ENCODE peak calls at places on chromosomes 13 and 19, in seven cellular contexts. One of them, this sample, is unnamed.

GRCh38 chr13:48746816-48747215 is 93.1 kb downstream of the CYSLTR2 start:
- DNase-seq in stimulated activated CD8-positive, alpha-beta memory T cell treated with anti-CD3 and anti-CD28 coated beads, Interleukin-15, amount 100 ng/mL, for 48 hours: no peak
- DNase-seq in progenitor cell of endocrine pancreas: no peak
- DNase-seq in stimulated activated CD4-positive, alpha-beta T cell treated with anti-CD3 and anti-CD28 coated beads, Interleukin-2, amount 100 ng/mL, for 48 hours: no peak
- DNase-seq in HS-5: no peak
- DNase-seq in NT2/D1: no peak
- DNase-seq in HEK293T: no peak
- DNase-seq in this sample: no peak

GRCh38 chr13:93789058-93789457 is 562.5 kb downstream of the GPC6 start:
- DNase-seq in stimulated activated CD8-positive, alpha-beta memory T cell treated with anti-CD3 and anti-CD28 coated beads, Interleukin-15, amount 100 ng/mL, for 48 hours: no peak
- DNase-seq in progenitor cell of endocrine pancreas: no peak
- DNase-seq in stimulated activated CD4-positive, alpha-beta T cell treated with anti-CD3 and anti-CD28 coated beads, Interleukin-2, amount 100 ng/mL, for 48 hours: no peak
- DNase-seq in HS-5: no peak
- DNase-seq in NT2/D1: no peak
- DNase-seq in HEK293T: no peak
- DNase-seq in this sample: no peak

GRCh38 chr13:77599351-77599750 is 63.8 kb downstream of the SCEL start:
- DNase-seq in stimulated activated CD8-positive, alpha-beta memory T cell treated with anti-CD3 and anti-CD28 coated beads, Interleukin-15, amount 100 ng/mL, for 48 hours: no peak
- DNase-seq in progenitor cell of endocrine pancreas: no peak
- DNase-seq in stimulated activated CD4-positive, alpha-beta T cell treated with anti-CD3 and anti-CD28 coated beads, Interleukin-2, amount 100 ng/mL, for 48 hours: no peak
- DNase-seq in HS-5: no peak
- DNase-seq in NT2/D1: no peak
- DNase-seq in HEK293T: no peak
- DNase-seq in this sample: no peak

GRCh38 chr19:1725100-1726064 is 27.9 kb upstream of the ONECUT3 start:
- DNase-seq in stimulated activated CD8-positive, alpha-beta memory T cell treated with anti-CD3 and anti-CD28 coated beads, Interleukin-15, amount 100 ng/mL, for 48 hours: peak
- DNase-seq in progenitor cell of endocrine pancreas: peak
- DNase-seq in stimulated activated CD4-positive, alpha-beta T cell treated with anti-CD3 and anti-CD28 coated beads, Interleukin-2, amount 100 ng/mL, for 48 hours: peak
- DNase-seq in HS-5: no peak
- DNase-seq in NT2/D1: no peak
- DNase-seq in HEK293T: peak
- DNase-seq in this sample: peak

GRCh38 chr13:26075498-26075897 is 23.7 kb upstream of the SHISA2 start:
- DNase-seq in stimulated activated CD8-positive, alpha-beta memory T cell treated with anti-CD3 and anti-CD28 coated beads, Interleukin-15, amount 100 ng/mL, for 48 hours: no peak
- DNase-seq in progenitor cell of endocrine pancreas: no peak
- DNase-seq in stimulated activated CD4-positive, alpha-beta T cell treated with anti-CD3 and anti-CD28 coated beads, Interleukin-2, amount 100 ng/mL, for 48 hours: no peak
- DNase-seq in HS-5: no peak
- DNase-seq in NT2/D1: no peak
- DNase-seq in HEK293T: no peak
- DNase-seq in this sample: no peak

GRCh38 chr13:99373436-99373835 is 66.2 kb upstream of the GPR183 start:
- DNase-seq in stimulated activated CD8-positive, alpha-beta memory T cell treated with anti-CD3 and anti-CD28 coated beads, Interleukin-15, amount 100 ng/mL, for 48 hours: no peak
- DNase-seq in progenitor cell of endocrine pancreas: no peak
- DNase-seq in stimulated activated CD4-positive, alpha-beta T cell treated with anti-CD3 and anti-CD28 coated beads, Interleukin-2, amount 100 ng/mL, for 48 hours: no peak
- DNase-seq in HS-5: no peak
- DNase-seq in NT2/D1: no peak
- DNase-seq in HEK293T: no peak
- DNase-seq in this sample: no peak

GRCh38 chr19:54190942-54191670 is at the start of gene TSEN34:
- DNase-seq in stimulated activated CD8-positive, alpha-beta memory T cell treated with anti-CD3 and anti-CD28 coated beads, Interleukin-15, amount 100 ng/mL, for 48 hours: peak
- DNase-seq in progenitor cell of endocrine pancreas: peak
- DNase-seq in stimulated activated CD4-positive, alpha-beta T cell treated with anti-CD3 and anti-CD28 coated beads, Interleukin-2, amount 100 ng/mL, for 48 hours: peak
- DNase-seq in HS-5: peak
- DNase-seq in NT2/D1: no peak
- DNase-seq in HEK293T: peak
- DNase-seq in this sample: peak

GRCh38 chr13:24119593-24120508 is 40.7 kb upstream of the SPATA13 start:
- DNase-seq in stimulated activated CD8-positive, alpha-beta memory T cell treated with anti-CD3 and anti-CD28 coated beads, Interleukin-15, amount 100 ng/mL, for 48 hours: no peak
- DNase-seq in progenitor cell of endocrine pancreas: no peak
- DNase-seq in stimulated activated CD4-positive, alpha-beta T cell treated with anti-CD3 and anti-CD28 coated beads, Interleukin-2, amount 100 ng/mL, for 48 hours: no peak
- DNase-seq in HS-5: no peak
- DNase-seq in NT2/D1: peak
- DNase-seq in HEK293T: no peak
- DNase-seq in this sample: no peak

GRCh38 chr19:35381318-35381717 is 10.4 kb downstream of the GPR42 start:
- DNase-seq in stimulated activated CD8-positive, alpha-beta memory T cell treated with anti-CD3 and anti-CD28 coated beads, Interleukin-15, amount 100 ng/mL, for 48 hours: no peak
- DNase-seq in progenitor cell of endocrine pancreas: no peak
- DNase-seq in stimulated activated CD4-positive, alpha-beta T cell treated with anti-CD3 and anti-CD28 coated beads, Interleukin-2, amount 100 ng/mL, for 48 hours: no peak
- DNase-seq in HS-5: no peak
- DNase-seq in NT2/D1: no peak
- DNase-seq in HEK293T: no peak
- DNase-seq in this sample: no peak

GRCh38 chr13:53151692-53152421 is 123.2 kb downstream of the OLFM4 start:
- DNase-seq in stimulated activated CD8-positive, alpha-beta memory T cell treated with anti-CD3 and anti-CD28 coated beads, Interleukin-15, amount 100 ng/mL, for 48 hours: peak
- DNase-seq in progenitor cell of endocrine pancreas: peak
- DNase-seq in stimulated activated CD4-positive, alpha-beta T cell treated with anti-CD3 and anti-CD28 coated beads, Interleukin-2, amount 100 ng/mL, for 48 hours: peak
- DNase-seq in HS-5: no peak
- DNase-seq in NT2/D1: peak
- DNase-seq in HEK293T: peak
- DNase-seq in this sample: peak

GRCh38 chr13:43986395-43986794 is 106.7 kb downstream of the LACC1 start:
- DNase-seq in stimulated activated CD8-positive, alpha-beta memory T cell treated with anti-CD3 and anti-CD28 coated beads, Interleukin-15, amount 100 ng/mL, for 48 hours: no peak
- DNase-seq in progenitor cell of endocrine pancreas: no peak
- DNase-seq in stimulated activated CD4-positive, alpha-beta T cell treated with anti-CD3 and anti-CD28 coated beads, Interleukin-2, amount 100 ng/mL, for 48 hours: no peak
- DNase-seq in HS-5: no peak
- DNase-seq in NT2/D1: no peak
- DNase-seq in HEK293T: no peak
- DNase-seq in this sample: no peak

GRCh38 chr19:11984986-11985385 is 20.1 kb downstream of the ZNF763 start:
- DNase-seq in stimulated activated CD8-positive, alpha-beta memory T cell treated with anti-CD3 and anti-CD28 coated beads, Interleukin-15, amount 100 ng/mL, for 48 hours: no peak
- DNase-seq in progenitor cell of endocrine pancreas: no peak
- DNase-seq in stimulated activated CD4-positive, alpha-beta T cell treated with anti-CD3 and anti-CD28 coated beads, Interleukin-2, amount 100 ng/mL, for 48 hours: no peak
- DNase-seq in HS-5: no peak
- DNase-seq in NT2/D1: no peak
- DNase-seq in HEK293T: no peak
- DNase-seq in this sample: no peak

GRCh38 chr19:46487178-46487801 is 8.4 kb downstream of the PNMA8B start:
- DNase-seq in stimulated activated CD8-positive, alpha-beta memory T cell treated with anti-CD3 and anti-CD28 coated beads, Interleukin-15, amount 100 ng/mL, for 48 hours: no peak
- DNase-seq in progenitor cell of endocrine pancreas: no peak
- DNase-seq in stimulated activated CD4-positive, alpha-beta T cell treated with anti-CD3 and anti-CD28 coated beads, Interleukin-2, amount 100 ng/mL, for 48 hours: no peak
- DNase-seq in HS-5: no peak
- DNase-seq in NT2/D1: no peak
- DNase-seq in HEK293T: no peak
- DNase-seq in this sample: no peak

GRCh38 chr19:44666852-44667251 is 4.4 kb upstream of the CEACAM19 start:
- DNase-seq in stimulated activated CD8-positive, alpha-beta memory T cell treated with anti-CD3 and anti-CD28 coated beads, Interleukin-15, amount 100 ng/mL, for 48 hours: no peak
- DNase-seq in progenitor cell of endocrine pancreas: no peak
- DNase-seq in stimulated activated CD4-positive, alpha-beta T cell treated with anti-CD3 and anti-CD28 coated beads, Interleukin-2, amount 100 ng/mL, for 48 hours: no peak
- DNase-seq in HS-5: no peak
- DNase-seq in NT2/D1: no peak
- DNase-seq in HEK293T: no peak
- DNase-seq in this sample: no peak

GRCh38 chr19:36142496-36142895 is 2.6 kb downstream of the CAPNS1 start:
- DNase-seq in stimulated activated CD8-positive, alpha-beta memory T cell treated with anti-CD3 and anti-CD28 coated beads, Interleukin-15, amount 100 ng/mL, for 48 hours: no peak
- DNase-seq in progenitor cell of endocrine pancreas: no peak
- DNase-seq in stimulated activated CD4-positive, alpha-beta T cell treated with anti-CD3 and anti-CD28 coated beads, Interleukin-2, amount 100 ng/mL, for 48 hours: no peak
- DNase-seq in HS-5: no peak
- DNase-seq in NT2/D1: no peak
- DNase-seq in HEK293T: no peak
- DNase-seq in this sample: no peak

GRCh38 chr19:8566855-8567254 is 10.4 kb downstream of the MYO1F start:
- DNase-seq in stimulated activated CD8-positive, alpha-beta memory T cell treated with anti-CD3 and anti-CD28 coated beads, Interleukin-15, amount 100 ng/mL, for 48 hours: no peak
- DNase-seq in progenitor cell of endocrine pancreas: no peak
- DNase-seq in stimulated activated CD4-positive, alpha-beta T cell treated with anti-CD3 and anti-CD28 coated beads, Interleukin-2, amount 100 ng/mL, for 48 hours: no peak
- DNase-seq in HS-5: no peak
- DNase-seq in NT2/D1: no peak
- DNase-seq in HEK293T: no peak
- DNase-seq in this sample: no peak

GRCh38 chr19:12656899-12657571 is 9.5 kb downstream of the MAN2B1 start:
- DNase-seq in stimulated activated CD8-positive, alpha-beta memory T cell treated with anti-CD3 and anti-CD28 coated beads, Interleukin-15, amount 100 ng/mL, for 48 hours: no peak
- DNase-seq in progenitor cell of endocrine pancreas: no peak
- DNase-seq in stimulated activated CD4-positive, alpha-beta T cell treated with anti-CD3 and anti-CD28 coated beads, Interleukin-2, amount 100 ng/mL, for 48 hours: peak
- DNase-seq in HS-5: no peak
- DNase-seq in NT2/D1: no peak
- DNase-seq in HEK293T: peak
- DNase-seq in this sample: peak

GRCh38 chr13:83536941-83537340 is 345.3 kb downstream of the SLITRK1 start:
- DNase-seq in stimulated activated CD8-positive, alpha-beta memory T cell treated with anti-CD3 and anti-CD28 coated beads, Interleukin-15, amount 100 ng/mL, for 48 hours: no peak
- DNase-seq in progenitor cell of endocrine pancreas: no peak
- DNase-seq in stimulated activated CD4-positive, alpha-beta T cell treated with anti-CD3 and anti-CD28 coated beads, Interleukin-2, amount 100 ng/mL, for 48 hours: no peak
- DNase-seq in HS-5: no peak
- DNase-seq in NT2/D1: no peak
- DNase-seq in HEK293T: no peak
- DNase-seq in this sample: no peak

GRCh38 chr13:88857256-88857655 is 1186.1 kb downstream of the SLITRK5 start:
- DNase-seq in stimulated activated CD8-positive, alpha-beta memory T cell treated with anti-CD3 and anti-CD28 coated beads, Interleukin-15, amount 100 ng/mL, for 48 hours: no peak
- DNase-seq in progenitor cell of endocrine pancreas: no peak
- DNase-seq in stimulated activated CD4-positive, alpha-beta T cell treated with anti-CD3 and anti-CD28 coated beads, Interleukin-2, amount 100 ng/mL, for 48 hours: no peak
- DNase-seq in HS-5: no peak
- DNase-seq in NT2/D1: no peak
- DNase-seq in HEK293T: no peak
- DNase-seq in this sample: no peak